ENCODE peak calls at places on chromosomes 12 and 14, in five cellular contexts. G is lower lobe of right lung, M is tibial artery, F is ovary, P is PC-9. N is an unnamed sample.

GRCh38 chr12:130537051-130537450 is 179.0 kb downstream of the RIMBP2 start:
- DNase-seq in G (no peak), M (no peak), F (no peak), P (no peak), N (no peak)

GRCh38 chr12:52952082-52952801 is 3.3 kb downstream of the KRT18 start:
- DNase-seq in G (peak; percentile 77), M (no peak), F (no peak), P (no peak), N (no peak)

GRCh38 chr12:7144414-7145120 is 14.4 kb downstream of the CLSTN3 start:
- DNase-seq in G (no peak), M (no peak), F (peak; percentile 27), P (no peak), N (peak; percentile 83)

GRCh38 chr12:122862872-122863701 is 27.8 kb downstream of the HIP1R start:
- DNase-seq in G (peak; percentile 83), M (no peak), F (peak; percentile 36), P (peak; percentile 51), N (no peak)

GRCh38 chr12:41293011-41293410 is 104.9 kb downstream of the PDZRN4 start:
- DNase-seq in G (no peak), M (no peak), F (no peak), P (peak; percentile 79), N (no peak)

GRCh38 chr14:20610002-20610765 is 19.0 kb upstream of the RNASE12 start:
- DNase-seq in G (peak; percentile 82), M (peak; percentile 81), F (peak; percentile 89), P (peak; percentile 61), N (peak; percentile 80)

GRCh38 chr12:109111775-109112491 is 4.5 kb upstream of the ACACB start:
- DNase-seq in G (peak; percentile 68), M (peak; percentile 76), F (peak; percentile 85), P (peak; percentile 36), N (peak; percentile 87)

GRCh38 chr12:30908389-30909087 is 18.0 kb upstream of the TSPAN11 start:
- DNase-seq in G (no peak), M (no peak), F (no peak), P (no peak), N (peak; percentile 95)

GRCh38 chr12:12976366-12976765 is 23.7 kb downstream of the HEBP1 start:
- DNase-seq in G (no peak), M (peak; percentile 63), F (no peak), P (peak; percentile 86), N (peak; percentile 90)

GRCh38 chr14:91420686-91421085 is 3.1 kb upstream of the CCDC88C start:
- DNase-seq in G (no peak), M (no peak), F (no peak), P (peak; percentile 55), N (no peak)

GRCh38 chr12:108181095-108181454 is 52.0 kb downstream of the WSCD2 start:
- DNase-seq in G (no peak), M (no peak), F (no peak), P (no peak), N (no peak)

GRCh38 chr14:93531644-93532043 is 100.9 kb downstream of the UNC79 start:
- DNase-seq in G (no peak), M (no peak), F (no peak), P (no peak), N (no peak)

GRCh38 chr14:75702107-75702506 is 41.1 kb downstream of the TTLL5 start:
- DNase-seq in G (no peak), M (no peak), F (no peak), P (no peak), N (no peak)

GRCh38 chr14:22849212-22849819 is 12.9 kb downstream of the MMP14 start:
- DNase-seq in G (peak; percentile 52), M (peak; percentile 90), F (peak; percentile 87), P (no peak), N (no peak)

GRCh38 chr12:17579148-17580026 is 510.6 kb downstream of the RERGL start:
- DNase-seq in G (no peak), M (no peak), F (no peak), P (no peak), N (no peak)

GRCh38 chr14:74684444-74684843 is 28.4 kb downstream of the AREL1 start:
- DNase-seq in G (peak; percentile 65), M (no peak), F (no peak), P (no peak), N (no peak)

GRCh38 chr12:114167431-114167830 is 201.3 kb upstream of the RBM19 start:
- DNase-seq in G (no peak), M (no peak), F (no peak), P (no peak), N (no peak)

GRCh38 chr12:78087363-78087675 is 256.6 kb downstream of the NAV3 start:
- DNase-seq in G (no peak), M (no peak), F (no peak), P (no peak), N (no peak)

GRCh38 chr14:65495196-65495595 is 82.7 kb downstream of the FUT8 start:
- DNase-seq in G (no peak), M (no peak), F (no peak), P (no peak), N (peak; percentile 22)

GRCh38 chr14:92564361-92565039 is 50.9 kb downstream of the RIN3 start:
- DNase-seq in G (peak; percentile 63), M (peak; percentile 48), F (no peak), P (no peak), N (no peak)

GRCh38 chr14:57560681-57561080 is 67.0 kb upstream of the CCDC198 start:
- DNase-seq in G (no peak), M (no peak), F (no peak), P (no peak), N (no peak)

GRCh38 chr12:85280138-85280983 is at the start of gene ALX1:
- DNase-seq in G (peak; percentile 37), M (no peak), F (peak; percentile 46), P (no peak), N (peak; percentile 87)

GRCh38 chr14:63388766-63389431 is 70.2 kb upstream of the GPHB5 start:
- DNase-seq in G (peak; percentile 64), M (peak; percentile 60), F (peak; percentile 75), P (no peak), N (peak; percentile 79)

GRCh38 chr12:14930299-14930698 is 8.0 kb downstream of the ERP27 start:
- DNase-seq in G (no peak), M (no peak), F (no peak), P (peak; percentile 66), N (peak; percentile 7)

GRCh38 chr14:35438910-35439713 is 34.6 kb upstream of the NFKBIA start:
- DNase-seq in G (no peak), M (no peak), F (no peak), P (no peak), N (peak; percentile 32)

GRCh38 chr14:93857500-93857899 is 69.2 kb upstream of the PRIMA1 start:
- DNase-seq in G (no peak), M (no peak), F (no peak), P (no peak), N (peak; percentile 4)

DNA sequence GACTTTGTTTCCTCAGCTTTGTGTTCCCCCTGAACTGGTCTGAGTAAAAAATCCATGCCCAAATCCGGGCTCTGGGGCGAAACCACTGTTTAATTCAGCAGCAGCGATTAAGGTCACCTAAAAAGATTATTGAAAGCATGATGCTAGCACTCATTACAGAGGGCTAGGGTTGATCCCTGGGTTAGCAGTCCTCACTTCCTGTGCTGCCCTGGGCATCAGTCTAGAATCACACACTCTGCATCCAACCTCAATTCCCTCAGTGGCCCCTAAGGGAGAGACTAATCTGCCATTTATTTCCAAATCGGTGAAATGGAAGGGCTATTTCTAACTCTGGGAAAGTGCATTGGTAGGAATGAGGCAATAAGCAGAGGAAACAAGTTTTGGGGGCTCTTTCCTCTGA is 107.2 kb downstream of the BTG1 start:
- DNase-seq in G (no peak), M (no peak), F (no peak), P (no peak), N (no peak)
- H3K4me1 ChIP-seq in G (peaks cover 29% of the 10 kb centered on the region), M (peaks cover 22% of the 10 kb centered on the region), F (peaks cover 3% of the 10 kb centered on the region), P (no peaks in the 10 kb centered on the region), N (peaks cover 17% of the 10 kb centered on the region)

DNA sequence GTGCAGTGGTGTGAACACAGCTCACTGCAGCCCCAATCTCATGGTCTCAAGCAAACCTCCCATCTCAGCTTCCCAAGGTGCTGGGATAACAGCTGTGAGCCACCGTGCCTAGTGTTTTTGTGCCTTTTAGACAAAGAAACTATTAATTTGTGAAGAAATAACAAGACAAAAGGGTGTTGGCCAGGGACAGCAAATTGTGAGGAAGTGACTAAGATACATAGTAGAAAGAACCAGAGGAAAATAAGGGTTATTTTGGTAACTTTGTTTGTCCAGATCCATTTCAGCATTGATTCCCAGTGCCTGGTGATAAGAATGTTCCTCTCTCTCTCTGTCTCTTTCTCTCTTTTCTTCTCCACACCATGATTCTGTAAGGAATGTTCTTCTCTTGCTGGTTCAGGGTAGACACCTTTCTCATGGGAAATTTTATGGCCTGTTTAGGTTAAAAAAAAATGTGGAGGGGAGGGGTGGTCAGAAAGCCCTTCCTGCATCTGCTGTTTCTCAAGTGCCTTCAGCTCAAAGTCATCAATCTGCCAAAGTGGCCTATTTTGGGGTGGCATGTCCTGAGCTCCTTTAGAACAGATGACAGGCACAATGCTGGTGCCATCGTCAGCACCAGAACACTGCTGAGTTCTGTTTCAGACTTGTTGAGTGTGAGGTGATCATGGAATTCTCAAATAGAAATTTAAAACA is 184.4 kb upstream of the EEA1 start:
- DNase-seq in G (no peak), M (no peak), F (no peak), P (no peak), N (no peak)
- H3K4me3 ChIP-seq in G (no peak overlapping the region), M (no peak overlapping the region), F (no peak overlapping the region), P (no peak overlapping the region), N (no peak overlapping the region)

GRCh38 chr12:104568881-104569280 is 112.1 kb downstream of the CHST11 start:
- DNase-seq in G (no peak), M (no peak), F (no peak), P (no peak), N (no peak)
- H3K4me1 ChIP-seq in G (peaks cover 31% of the 10 kb centered on the region), M (no peaks in the 10 kb centered on the region), F (no peaks in the 10 kb centered on the region), P (no peaks in the 10 kb centered on the region), N (peaks cover 12% of the 10 kb centered on the region)

GRCh38 chr12:120439646-120440247 is 1.8 kb downstream of the COX6A1 start:
- DNase-seq in G (no peak), M (no peak), F (peak; percentile 50), P (peak; percentile 47), N (peak; percentile 83)

GRCh38 chr12:120432772-120433525 is 5.0 kb upstream of the COX6A1 start:
- DNase-seq in G (no peak), M (no peak), F (no peak), P (no peak), N (no peak)

GRCh38 chr12:120438495-120439198 is 734 bp downstream of the COX6A1 start:
- DNase-seq in G (no peak), M (no peak), F (no peak), P (no peak), N (peak; percentile 11)

DNA sequence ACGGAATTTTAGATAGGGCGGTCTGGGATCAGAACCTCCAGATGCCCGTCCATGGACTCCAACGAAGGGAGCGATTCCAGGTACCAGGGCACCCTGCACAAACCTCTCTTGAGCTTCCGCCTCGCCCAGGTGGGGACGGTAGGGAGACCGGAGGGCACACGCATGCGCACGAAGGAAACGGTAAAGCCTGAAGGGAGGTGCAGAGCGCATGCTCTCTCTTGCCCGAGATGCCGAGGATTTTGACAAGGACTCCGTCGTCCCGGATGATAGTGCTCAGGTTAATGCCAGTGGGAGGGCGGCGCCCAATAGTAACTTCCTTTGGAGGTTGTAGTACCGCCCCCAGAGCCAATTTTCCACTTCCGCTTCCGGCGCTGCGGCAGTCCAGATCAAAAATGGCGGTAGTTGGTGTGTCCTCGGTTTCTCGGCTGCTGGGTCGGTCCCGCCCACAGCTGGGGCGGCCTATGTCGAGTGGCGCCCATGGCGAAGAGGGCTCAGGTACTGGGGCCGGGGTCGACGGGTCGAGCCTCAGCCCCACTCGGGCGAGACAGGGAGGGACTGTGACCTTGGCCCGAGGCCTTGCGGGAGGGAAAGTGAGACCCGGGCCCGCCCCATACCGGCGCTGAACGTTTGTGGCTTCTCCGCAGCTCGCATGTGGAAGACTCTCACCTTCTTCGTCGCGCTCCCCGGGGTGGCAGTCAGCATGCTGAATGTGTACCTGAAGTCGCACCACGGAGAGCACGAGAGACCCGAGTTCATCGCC is at the start of gene COX6A1:
- DNase-seq in G (peak; percentile 98), M (peak; percentile 93), F (peak; percentile 93), P (peak; percentile 97), N (peak; percentile 98)
- H3K4me3 ChIP-seq in G (peak within 1 kb of the TSS; percentile 96), M (peak within 1 kb of the TSS; percentile 62), F (peak within 1 kb of the TSS; percentile 88), P (peak within 1 kb of the TSS; percentile 67), N (peak within 1 kb of the TSS; percentile 93)